ENCODE peak calls at places on chromosomes 4 and X, in seven cellular contexts. X, O, R, P, F, T and Z are unnamed samples.

GRCh38 chr4:139692300-139693012 is 26.8 kb downstream of the MGST2 start:
- DNase-seq in X (no peak), O (no peak), R (no peak), P (peak; percentile 75), F (no peak), T (no peak), Z (peak; percentile 36)

GRCh38 chr4:6009452-6009851 is 8.8 kb downstream of the C4orf50 start:
- DNase-seq in X (no peak), O (no peak), R (no peak), P (no peak), F (no peak), T (no peak), Z (no peak)

GRCh38 chr4:54879576-54879975 is 221.8 kb downstream of the KIT start:
- DNase-seq in X (peak; percentile 42), O (no peak), R (no peak), P (no peak), F (peak; percentile 67), T (peak; percentile 13), Z (peak; percentile 47)

GRCh38 chrX:45454235-45454634 is 253.6 kb upstream of the DIPK2B start:
- DNase-seq in X (no peak), O (no peak), R (no peak), P (peak; percentile 60), F (no peak), T (no peak), Z (no peak)

GRCh38 chrX:153351981-153352380 is 18.0 kb downstream of the ZNF275 start:
- DNase-seq in X (no peak), O (no peak), R (no peak), P (no peak), F (no peak), T (no peak), Z (no peak)

GRCh38 chr4:73883306-73883705 is 14.1 kb downstream of the CXCL1 start:
- DNase-seq in X (peak; percentile 91), O (no peak), R (no peak), P (no peak), F (no peak), T (peak; percentile 84), Z (peak; percentile 49)

GRCh38 chr4:560731-561211 is 15.3 kb downstream of the TMEM271 start:
- DNase-seq in X (no peak), O (no peak), R (no peak), P (no peak), F (no peak), T (no peak), Z (no peak)

GRCh38 chrX:131405497-131405896 is 116.4 kb upstream of the IGSF1 start:
- DNase-seq in X (no peak), O (no peak), R (no peak), P (peak; percentile 44), F (no peak), T (peak; percentile 1), Z (no peak)

GRCh38 chrX:121146059-121146628 is 98.7 kb downstream of the GLUD2 start:
- DNase-seq in X (peak; percentile 47), O (no peak), R (no peak), P (no peak), F (no peak), T (peak; percentile 23), Z (no peak)

GRCh38 chrX:16658284-16658683 is 8.3 kb downstream of the S100G start:
- DNase-seq in X (peak; percentile 51), O (no peak), R (no peak), P (no peak), F (no peak), T (peak; percentile 88), Z (peak; percentile 38)

GRCh38 chr4:118318931-118319330 is 33.9 kb downstream of the PRSS12 start:
- DNase-seq in X (no peak), O (no peak), R (no peak), P (no peak), F (no peak), T (no peak), Z (peak; percentile 44)

GRCh38 chr4:153790962-153791551 is 2.2 kb upstream of the SFRP2 start:
- DNase-seq in X (peak; percentile 64), O (no peak), R (no peak), P (peak; percentile 95), F (no peak), T (no peak), Z (peak; percentile 11)

GRCh38 chrX:12292996-12293765 is 154.9 kb downstream of the FRMPD4 start:
- DNase-seq in X (peak; percentile 36), O (no peak), R (no peak), P (no peak), F (peak; percentile 40), T (no peak), Z (no peak)

GRCh38 chrX:123157586-123157985 is 26.5 kb upstream of the GRIA3 start:
- DNase-seq in X (no peak), O (no peak), R (no peak), P (no peak), F (no peak), T (no peak), Z (peak; percentile 71)

GRCh38 chr4:96356591-96357360 is 516.9 kb downstream of the PDHA2 start:
- DNase-seq in X (no peak), O (no peak), R (no peak), P (no peak), F (no peak), T (no peak), Z (peak; percentile 12)

DNA sequence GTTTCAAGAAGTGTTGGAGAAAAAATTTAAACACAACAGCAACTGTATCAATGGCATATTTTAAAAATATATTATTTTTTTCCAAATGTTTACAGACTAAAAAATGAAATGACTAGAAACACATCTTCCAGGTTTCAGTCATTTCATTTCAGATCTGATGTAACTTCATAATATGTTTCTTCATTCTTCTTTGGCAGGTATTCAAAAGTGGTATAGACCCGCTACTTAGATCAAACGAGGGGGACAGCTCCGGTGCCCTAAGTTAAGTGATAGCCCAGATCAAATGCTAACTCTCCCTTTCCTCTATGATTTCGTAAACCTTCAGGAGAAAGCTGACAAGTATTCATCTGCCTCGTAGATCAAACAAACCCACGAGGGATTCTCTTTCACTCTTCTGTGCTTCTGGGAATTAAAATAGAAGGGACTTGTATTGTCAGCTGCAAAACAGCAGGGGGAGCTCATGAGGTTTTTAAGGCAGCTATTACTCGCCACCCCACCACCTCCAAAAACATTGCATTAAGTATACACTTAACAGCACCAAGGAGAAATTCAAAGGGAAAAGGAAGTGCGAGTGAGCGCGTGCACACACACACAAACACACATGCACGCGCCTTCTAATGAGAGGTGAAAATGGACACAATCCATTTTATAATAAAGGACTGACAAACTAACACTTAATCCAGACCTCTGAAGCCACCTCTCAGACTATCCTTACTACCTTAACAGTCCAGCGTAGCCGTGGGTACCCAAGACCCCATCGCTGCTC is 21.4 kb downstream of the HELT start:
- DNase-seq in X (peak; percentile 66), O (no peak), R (peak; percentile 67), P (peak; percentile 78), F (peak; percentile 5), T (peak; percentile 54), Z (peak; percentile 62)
- H3K4me3 ChIP-seq in X (no peak overlapping the region), O (peak overlapping the region; percentile 24), R (no peak overlapping the region), P (no peak overlapping the region), F (peak overlapping the region; percentile 36), T (peak overlapping the region; percentile 51), Z (no peak overlapping the region)

GRCh38 chrX:83934220-83934619 is 73.3 kb downstream of the CYLC1 start:
- DNase-seq in X (no peak), O (no peak), R (no peak), P (no peak), F (no peak), T (peak; percentile 42), Z (no peak)
- TF ChIP-seq CTCF in X (peak; percentile 6), O (no peak), R (no peak), P (peak; percentile 62), F (no peak), T (peak; percentile 52), Z (no peak)

DNA sequence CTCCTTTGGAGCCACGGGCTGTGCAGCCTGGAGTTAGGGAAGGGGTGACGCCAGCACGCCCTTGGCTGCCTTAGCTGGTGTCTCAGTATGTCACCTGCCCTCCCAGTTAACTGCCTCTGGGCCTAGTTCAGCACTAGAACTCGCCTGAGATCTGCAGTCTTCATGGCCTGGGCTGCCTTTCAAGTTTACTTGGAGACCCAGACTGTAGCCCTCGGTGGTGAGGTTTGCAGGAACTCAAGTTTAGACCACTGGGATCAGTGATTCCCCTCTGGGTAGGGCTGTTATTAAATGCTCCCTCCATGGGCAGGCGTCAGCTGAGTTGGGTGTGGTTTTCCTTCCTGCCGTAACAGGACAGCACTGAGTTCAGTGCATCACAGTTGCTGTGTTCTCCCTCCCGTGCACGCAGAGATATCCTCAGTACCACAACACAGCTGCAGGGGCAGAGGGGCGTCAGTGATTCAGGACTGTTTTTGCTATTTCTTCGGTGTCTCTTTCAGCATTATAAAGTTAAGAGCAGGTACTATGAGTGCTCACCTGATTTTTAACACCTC is 30.5 kb downstream of the PLAC8 start:
- DNase-seq in X (no peak), O (no peak), R (no peak), P (peak; percentile 47), F (no peak), T (no peak), Z (no peak)
- H3K4me3 ChIP-seq in X (no peak overlapping the region), O (no peak overlapping the region), R (no peak overlapping the region), P (no peak overlapping the region), F (no peak overlapping the region), T (no peak overlapping the region), Z (no peak overlapping the region)

DNA sequence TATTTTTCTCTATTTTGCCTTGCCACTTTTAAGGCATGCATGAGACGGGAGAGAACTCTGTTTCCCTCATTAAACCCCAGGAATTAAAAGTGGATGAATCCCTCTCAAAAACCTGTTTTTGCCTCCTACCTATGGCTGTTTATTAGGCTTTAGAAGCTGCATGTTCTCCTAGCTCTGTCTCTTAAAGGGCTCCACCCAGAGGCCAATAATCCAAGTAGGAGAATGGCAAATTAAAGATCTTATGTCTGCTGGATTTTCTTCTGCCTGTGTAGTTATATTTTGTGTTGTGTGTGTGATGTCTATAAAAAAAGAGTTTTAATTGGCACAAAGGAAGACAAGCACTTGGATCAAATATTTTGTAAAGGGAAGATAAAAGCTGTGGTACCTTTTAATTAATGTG is 32.4 kb downstream of the MAGEC1 start:
- DNase-seq in X (no peak), O (no peak), R (no peak), P (no peak), F (no peak), T (peak; percentile 43), Z (peak; percentile 13)
- TF ChIP-seq CTCF in X (no peak), O (no peak), R (no peak), P (peak; percentile 57), F (no peak), T (peak; percentile 56), Z (peak; percentile 28)